ENCODE peak calls at places on chromosomes 7 and 10, in five cellular contexts. One of them, this sample, is unnamed.

GRCh38 chr7:123784263-123784662 is 35.5 kb upstream of the WASL start:
- DNase-seq in MCF 10A: no peak
- DNase-seq in lower leg skin: no peak
- DNase-seq in transverse colon: no peak
- DNase-seq in GDM1: no peak
- DNase-seq in this sample: no peak

GRCh38 chr7:157780721-157781120 is 443.9 kb downstream of the DNAJB6 start:
- DNase-seq in MCF 10A: no peak
- DNase-seq in lower leg skin: no peak
- DNase-seq in transverse colon: no peak
- DNase-seq in GDM1: no peak
- DNase-seq in this sample: no peak

GRCh38 chr10:77989081-77989724 is 40.1 kb downstream of the POLR3A start:
- DNase-seq in MCF 10A: no peak
- DNase-seq in lower leg skin: peak; percentile 74
- DNase-seq in transverse colon: no peak
- DNase-seq in GDM1: no peak
- DNase-seq in this sample: no peak

GRCh38 chr7:44471850-44472249 is 18.6 kb downstream of the NUDCD3 start:
- DNase-seq in MCF 10A: no peak
- DNase-seq in lower leg skin: no peak
- DNase-seq in transverse colon: no peak
- DNase-seq in GDM1: no peak
- DNase-seq in this sample: no peak

GRCh38 chr7:517848-518629 is 1.6 kb downstream of the PDGFA start:
- DNase-seq in MCF 10A: peak; percentile 55
- DNase-seq in lower leg skin: no peak
- DNase-seq in transverse colon: peak; percentile 73
- DNase-seq in GDM1: no peak
- DNase-seq in this sample: peak; percentile 49

GRCh38 chr10:122194251-122194650 is 76.8 kb upstream of the BTBD16 start:
- DNase-seq in MCF 10A: no peak
- DNase-seq in lower leg skin: no peak
- DNase-seq in transverse colon: no peak
- DNase-seq in GDM1: no peak
- DNase-seq in this sample: no peak

GRCh38 chr10:102997998-102998397 is 79.9 kb downstream of the CNNM2 start:
- DNase-seq in MCF 10A: no peak
- DNase-seq in lower leg skin: no peak
- DNase-seq in transverse colon: no peak
- DNase-seq in GDM1: no peak
- DNase-seq in this sample: no peak

GRCh38 chr7:66356277-66356721 is 151.2 kb downstream of the TPST1 start:
- DNase-seq in MCF 10A: no peak
- DNase-seq in lower leg skin: peak; percentile 53
- DNase-seq in transverse colon: peak; percentile 39
- DNase-seq in GDM1: no peak
- DNase-seq in this sample: peak; percentile 21

GRCh38 chr7:57250801-57251200 is 118.6 kb upstream of the ZNF479 start:
- DNase-seq in MCF 10A: no peak
- DNase-seq in lower leg skin: peak; percentile 26
- DNase-seq in transverse colon: no peak
- DNase-seq in GDM1: no peak
- DNase-seq in this sample: no peak

GRCh38 chr10:103967433-103968142 is 648 bp downstream of the SLK start:
- DNase-seq in MCF 10A: peak; percentile 52
- DNase-seq in lower leg skin: no peak
- DNase-seq in transverse colon: peak; percentile 32
- DNase-seq in GDM1: peak; percentile 44
- DNase-seq in this sample: peak; percentile 51

GRCh38 chr10:46094931-46095755 is 49.1 kb upstream of the MSMB start:
- DNase-seq in MCF 10A: peak; percentile 30
- DNase-seq in lower leg skin: peak; percentile 79
- DNase-seq in transverse colon: no peak
- DNase-seq in GDM1: no peak
- DNase-seq in this sample: no peak

GRCh38 chr10:129690248-129691070 is 223.4 kb downstream of the MGMT start:
- DNase-seq in MCF 10A: no peak
- DNase-seq in lower leg skin: no peak
- DNase-seq in transverse colon: no peak
- DNase-seq in GDM1: no peak
- DNase-seq in this sample: no peak

GRCh38 chr10:21078410-21079329 is 181.6 kb upstream of the NEBL start:
- DNase-seq in MCF 10A: peak; percentile 88
- DNase-seq in lower leg skin: no peak
- DNase-seq in transverse colon: peak; percentile 67
- DNase-seq in GDM1: peak; percentile 12
- DNase-seq in this sample: peak; percentile 48

This sample was measured in M059J.